ENCODE peak calls at places on chromosomes 16 and 17, in five cellular contexts. N, G, Y, Q and P are unnamed samples.

GRCh38 chr17:64074704-64075484 is 54.5 kb upstream of the ICAM2 start:
- DNase-seq in N (no peak), Y (no peak), G (peak), Q (no peak), P (peak)

GRCh38 chr16:11398851-11399250 is 53.6 kb downstream of the RMI2 start:
- DNase-seq in G (no peak), Y (no peak), N (no peak), Q (no peak), P (no peak)

GRCh38 chr16:54931041-54931756 is 534 bp downstream of the IRX5 start:
- DNase-seq in Y (peak), N (no peak), Q (no peak), G (peak), P (no peak)

GRCh38 chr16:58608601-58609136 is 21.0 kb downstream of the CNOT1 start:
- DNase-seq in N (no peak), Q (no peak), Y (no peak), G (no peak), P (no peak)

GRCh38 chr16:81652798-81653505 is 126.1 kb upstream of the PLCG2 start:
- DNase-seq in N (no peak), Y (no peak), Q (no peak), G (no peak), P (no peak)

GRCh38 chr17:58415371-58416055 is 1.8 kb downstream of the RNF43 start:
- DNase-seq in Y (peak), Q (no peak), N (no peak), G (no peak), P (no peak)

GRCh38 chr17:14304876-14305636 is 4.2 kb downstream of the HS3ST3B1 start:
- DNase-seq in Y (no peak), N (no peak), G (peak), Q (no peak), P (no peak)

GRCh38 chr17:69468211-69468610 is 53.7 kb downstream of the MAP2K6 start:
- DNase-seq in G (no peak), Y (no peak), N (no peak), Q (no peak), P (no peak)

GRCh38 chr16:27330542-27330941 is 16.8 kb downstream of the IL4R start:
- DNase-seq in G (peak), Y (no peak), N (peak), Q (no peak), P (peak)

GRCh38 chr17:50681260-50682200 is 26.2 kb downstream of the ANKRD40 start:
- DNase-seq in G (peak), N (peak), Q (peak), Y (peak), P (peak)

GRCh38 chr16:72865258-72865657 is 182.7 kb downstream of the ZFHX3 start:
- DNase-seq in N (no peak), Q (no peak), G (no peak), Y (no peak), P (no peak)

GRCh38 chr16:621526-622105 is 9.2 kb upstream of the WFIKKN1 start:
- DNase-seq in Y (no peak), Q (no peak), N (no peak), G (no peak), P (no peak)

GRCh38 chr16:49466881-49467280 is 93.3 kb downstream of the C16orf78 start:
- DNase-seq in N (peak), Y (no peak), Q (no peak), G (no peak), P (no peak)

GRCh38 chr17:69608808-69609494 is 194.5 kb downstream of the MAP2K6 start:
- DNase-seq in Y (no peak), G (peak), N (peak), Q (no peak), P (peak)

GRCh38 chr17:82859431-82860403 is 19.9 kb upstream of the ZNF750 start:
- DNase-seq in N (no peak), Q (peak), G (peak), Y (no peak), P (peak)

GRCh38 chr16:3920206-3920605 is 39.7 kb upstream of the CREBBP start:
- DNase-seq in G (no peak), Q (no peak), Y (no peak), N (no peak), P (no peak)

GRCh38 chr17:56291226-56291805 is 138.0 kb downstream of the ANKFN1 start:
- DNase-seq in G (no peak), N (no peak), Y (no peak), Q (no peak), P (no peak)

GRCh38 chr16:24668481-24669001 is 60.9 kb upstream of the TNRC6A start:
- DNase-seq in Y (no peak), Q (no peak), G (peak), N (no peak), P (no peak)

GRCh38 chr16:89565506-89566372 is 5.3 kb downstream of the RPL13 start:
- DNase-seq in Q (peak), G (no peak), N (peak), Y (peak), P (peak)

GRCh38 chr17:13462161-13462560 is 139.6 kb downstream of the HS3ST3A1 start:
- DNase-seq in Q (no peak), Y (no peak), N (no peak), G (peak), P (no peak)

GRCh38 chr17:10754109-10754508 is 24.3 kb upstream of the TMEM220 start:
- DNase-seq in G (peak), N (no peak), Q (peak), Y (peak), P (peak)

GRCh38 chr16:11259655-11260595 is 3.9 kb upstream of the SOCS1 start:
- DNase-seq in N (no peak), Q (no peak), Y (no peak), G (no peak), P (no peak)

GRCh38 chr17:44911133-44912001 is 3.9 kb downstream of the GFAP start:
- DNase-seq in G (peak), Q (peak), Y (peak), N (peak), P (peak)

GRCh38 chr16:83743720-83744119 is 64.1 kb upstream of the HSBP1 start:
- DNase-seq in Q (no peak), N (no peak), Y (no peak), G (no peak), P (no peak)

GRCh38 chr16:16052916-16053315 is 103.5 kb downstream of the ABCC1 start:
- DNase-seq in G (no peak), N (no peak), Q (no peak), Y (no peak), P (no peak)

GRCh38 chr17:72657467-72658317 is 434.8 kb downstream of the SLC39A11 start:
- DNase-seq in N (no peak), Y (no peak), Q (no peak), G (no peak), P (no peak)

GRCh38 chr16:50740747-50741146 is 1.1 kb upstream of the CYLD start:
- DNase-seq in G (no peak), Y (no peak), Q (no peak), N (no peak), P (no peak)

GRCh38 chr16:12602811-12603698 is 200.6 kb downstream of the CPPED1 start:
- DNase-seq in Q (no peak), G (no peak), Y (no peak), N (no peak), P (no peak)

GRCh38 chr17:82592751-82593589 is 55.3 kb downstream of the WDR45B start:
- DNase-seq in G (peak), Q (peak), N (peak), Y (peak), P (peak)

GRCh38 chr17:73933164-73933766 is 270.2 kb upstream of the RPL38 start:
- DNase-seq in Y (no peak), N (no peak), G (no peak), Q (no peak), P (no peak)

GRCh38 chr17:50440172-50440837 is 14.3 kb downstream of the ACSF2 start:
- DNase-seq in N (no peak), Q (no peak), Y (no peak), G (no peak), P (no peak)

GRCh38 chr17:63611354-63611753 is 10.7 kb downstream of the TACO1 start:
- DNase-seq in Q (no peak), N (no peak), Y (no peak), G (no peak), P (no peak)

GRCh38 chr17:27613425-27613824 is 17.6 kb upstream of the LGALS9 start:
- DNase-seq in G (no peak), N (no peak), Y (no peak), Q (no peak), P (no peak)

GRCh38 chr17:81511800-81512559 is 619 bp downstream of the ACTG1 start:
- DNase-seq in N (no peak), Y (no peak), G (no peak), Q (no peak), P (peak)

GRCh38 chr16:52450906-52451305 is 96.0 kb downstream of the TOX3 start:
- DNase-seq in Q (no peak), N (no peak), G (no peak), Y (no peak), P (no peak)

GRCh38 chr16:57534337-57534880 is 2.0 kb downstream of the CCDC102A start:
- DNase-seq in Q (no peak), G (no peak), N (no peak), Y (no peak), P (no peak)

GRCh38 chr16:57535680-57536305 is 578 bp downstream of the CCDC102A start:
- DNase-seq in N (peak), G (peak), Q (peak), Y (peak), P (peak)

GRCh38 chr16:57536306-57537193 is at the start of gene CCDC102A:
- DNase-seq in Y (peak), N (no peak), Q (no peak), G (no peak), P (no peak)

GRCh38 chr16:57533618-57534336 is 2.6 kb downstream of the CCDC102A start:
- DNase-seq in Y (peak), N (no peak), Q (no peak), G (no peak), P (no peak)

DNA sequence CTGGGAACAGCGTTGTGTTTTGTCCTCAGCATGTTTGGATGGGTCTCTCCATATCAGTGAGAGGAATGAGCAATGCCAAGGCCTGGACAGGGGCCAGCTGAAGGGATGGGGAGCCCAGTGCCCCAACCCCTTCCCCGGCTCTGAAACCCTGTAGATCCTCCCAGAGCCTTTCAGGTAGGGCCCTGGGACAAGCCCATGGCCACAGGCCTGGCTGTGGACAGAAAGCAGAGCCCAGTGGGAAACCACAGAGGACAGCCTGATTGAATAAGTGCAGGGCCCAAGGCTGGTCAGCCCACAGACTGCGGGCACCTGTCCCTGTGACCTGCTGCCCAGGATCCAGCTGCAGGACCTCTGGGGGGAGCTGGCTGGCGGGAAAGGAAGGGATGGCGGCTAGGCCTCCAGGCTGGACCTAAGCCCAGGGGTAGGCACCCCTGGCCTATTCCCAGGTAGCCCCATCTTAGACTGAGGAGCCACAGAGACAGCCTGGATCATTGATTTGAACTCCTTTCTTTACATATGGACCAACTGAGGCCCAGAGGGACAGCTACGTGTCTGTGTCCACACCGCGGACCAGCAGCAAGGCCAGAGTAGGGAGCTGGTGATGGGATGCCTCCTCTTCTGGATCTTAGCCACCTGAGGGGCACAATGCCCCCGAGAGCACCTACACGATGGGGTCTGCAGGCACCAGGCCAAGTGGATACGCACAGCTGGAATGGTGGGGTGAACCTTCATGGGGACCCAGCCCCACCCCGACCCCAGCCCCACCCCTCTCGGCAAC is 1.3 kb downstream of the CCDC102A start:
- DNase-seq in Y (peak), Q (no peak), G (no peak), N (no peak), P (no peak)
- H3K4me3 ChIP-seq in Y (peak), Q (peak), G (peak), N (peak), P (peak)

GRCh38 chr17:8324913-8325312 is 14.7 kb upstream of the ODF4 start:
- DNase-seq in G (no peak), Y (no peak), Q (no peak), N (no peak), P (no peak)

GRCh38 chr17:8322078-8322477 is 12.0 kb downstream of the ARHGEF15 start:
- DNase-seq in N (no peak), G (no peak), Q (no peak), Y (peak), P (no peak)

GRCh38 chr17:8324132-8324531 is 14.1 kb downstream of the ARHGEF15 start:
- DNase-seq in Q (no peak), G (no peak), Y (peak), N (no peak), P (no peak)

GRCh38 chr17:8332128-8332527 is 7.5 kb upstream of the ODF4 start:
- DNase-seq in Y (no peak), Q (no peak), G (no peak), N (no peak), P (no peak)

GRCh38 chr17:8326591-8327583 is 12.8 kb upstream of the ODF4 start:
- DNase-seq in N (peak), G (peak), Y (peak), Q (no peak), P (peak)
- TF ChIP-seq CTCF in N (no peak), G (no peak), Y (no peak), Q (no peak), P (no peak)

DNA sequence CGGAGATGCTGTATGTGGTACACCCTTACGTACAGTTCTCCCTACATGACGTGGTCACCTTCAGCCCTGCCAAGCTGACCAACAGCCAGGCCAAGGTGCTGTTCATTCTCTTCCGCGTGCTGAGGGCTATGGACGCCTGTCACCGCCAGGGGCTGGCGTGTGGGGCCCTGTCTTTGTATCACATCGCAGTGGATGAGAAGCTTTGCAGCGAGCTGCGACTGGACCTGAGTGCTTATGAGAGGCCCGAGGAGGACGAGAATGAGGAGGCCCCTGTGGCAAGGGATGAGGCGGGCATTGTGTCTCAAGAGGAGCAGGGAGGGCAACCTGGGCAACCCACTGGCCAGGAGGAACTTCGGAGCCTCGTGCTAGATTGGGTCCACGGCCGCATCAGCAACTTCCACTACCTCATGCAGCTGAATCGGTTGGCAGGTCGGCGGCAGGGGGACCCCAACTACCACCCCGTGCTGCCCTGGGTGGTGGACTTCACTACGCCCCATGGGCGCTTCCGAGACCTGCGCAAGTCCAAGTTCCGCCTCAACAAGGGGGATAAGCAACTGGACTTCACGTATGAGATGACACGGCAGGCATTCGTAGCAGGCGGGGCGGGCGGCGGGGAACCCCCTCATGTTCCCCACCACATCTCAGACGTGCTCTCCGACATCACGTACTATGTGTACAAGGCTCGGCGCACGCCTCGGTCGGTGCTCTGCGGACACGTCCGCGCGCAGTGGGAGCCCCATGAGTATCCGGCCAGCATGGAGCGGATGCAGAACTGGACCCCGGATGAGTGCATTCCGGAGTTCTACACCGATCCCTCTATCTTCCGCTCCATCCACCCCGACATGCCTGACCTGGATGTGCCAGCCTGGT is 1.4 kb downstream of the WDR81 start:
- DNase-seq in Y (peak), Q (no peak), G (no peak), N (no peak), P (no peak)
- H3K4me3 ChIP-seq in Y (no peak), Q (peak), G (peak), N (peak), P (peak)

GRCh38 chr16:85544668-85545067 is 68.5 kb upstream of the GSE1 start:
- DNase-seq in Q (no peak), N (no peak), Y (peak), G (no peak), P (no peak)

GRCh38 chr16:85545227-85545818 is 67.8 kb upstream of the GSE1 start:
- DNase-seq in G (no peak), N (no peak), Y (no peak), Q (no peak), P (no peak)

GRCh38 chr16:85548375-85548774 is 64.7 kb upstream of the GSE1 start:
- DNase-seq in Q (no peak), N (no peak), Y (no peak), G (no peak), P (no peak)

GRCh38 chr16:85543998-85544397 is 69.1 kb upstream of the GSE1 start:
- DNase-seq in G (no peak), N (no peak), Q (no peak), Y (no peak), P (no peak)

GRCh38 chr16:85546585-85547447 is 66.3 kb upstream of the GSE1 start:
- DNase-seq in G (no peak), Y (no peak), Q (no peak), N (no peak), P (no peak)
- TF ChIP-seq CTCF in G (peak), Y (no peak), Q (no peak), N (peak), P (peak)